ENCODE peak calls at places on chromosomes 6 and 20, in five cellular contexts. Y is naive thymus-derived CD4-positive, alpha-beta T cell; H is WTC11; V is Ammon's horn; I is M059J. N is an unnamed sample.

GRCh38 chr6:145735356-145736165 is at the start of gene EPM2A:
- DNase-seq in I (peak), Y (peak), H (peak), V (peak), N (peak)

GRCh38 chr20:38200646-38201045 is 35.6 kb upstream of the TGM2 start:
- DNase-seq in Y (no peak), V (no peak), I (no peak), H (no peak), N (no peak)

GRCh38 chr20:48760403-48760889 is 67.4 kb downstream of the PREX1 start:
- DNase-seq in V (peak), I (peak), H (no peak), Y (no peak), N (no peak)

GRCh38 chr6:150091466-150091865 is 22.5 kb upstream of the ULBP3 start:
- DNase-seq in H (no peak), I (peak), V (peak), Y (no peak), N (peak)

GRCh38 chr6:118198746-118199145 is 291.7 kb downstream of the SLC35F1 start:
- DNase-seq in V (no peak), Y (no peak), H (no peak), I (no peak), N (no peak)

GRCh38 chr20:16803965-16804792 is 56.0 kb downstream of the OTOR start:
- DNase-seq in I (peak), V (peak), H (peak), Y (no peak), N (peak)

GRCh38 chr20:10581823-10582222 is 92.0 kb downstream of the JAG1 start:
- DNase-seq in V (no peak), I (peak), Y (no peak), H (no peak), N (no peak)

GRCh38 chr6:5205035-5205469 is 55.7 kb downstream of the LYRM4 start:
- DNase-seq in Y (no peak), I (no peak), H (no peak), V (peak), N (peak)

GRCh38 chr6:170080828-170081368 is 210.0 kb downstream of the DLL1 start:
- DNase-seq in I (no peak), V (peak), Y (no peak), H (no peak), N (peak)

GRCh38 chr6:142518126-142518525 is 216.3 kb downstream of the ADGRG6 start:
- DNase-seq in H (no peak), I (no peak), Y (no peak), V (no peak), N (no peak)

GRCh38 chr6:169310983-169311382 is 57.3 kb upstream of the THBS2 start:
- DNase-seq in I (no peak), V (no peak), H (no peak), Y (no peak), N (no peak)

GRCh38 chr6:167685654-167686053 is 141.1 kb upstream of the AFDN start:
- DNase-seq in H (no peak), I (no peak), Y (no peak), V (no peak), N (no peak)

GRCh38 chr6:88899569-88900316 is 63.7 kb downstream of the RNGTT start:
- DNase-seq in H (no peak), Y (no peak), V (no peak), I (no peak), N (no peak)

GRCh38 chr20:48371211-48371610 is 456.6 kb downstream of the PREX1 start:
- DNase-seq in Y (no peak), I (no peak), H (no peak), V (no peak), N (no peak)

GRCh38 chr6:31580807-31581437 is 1.3 kb downstream of the LTB start:
- DNase-seq in Y (peak), H (peak), I (peak), V (peak), N (peak)

GRCh38 chr6:18323935-18324707 is 59.8 kb upstream of the DEK start:
- DNase-seq in Y (no peak), I (peak), V (peak), H (no peak), N (peak)

GRCh38 chr20:1569417-1569861 is 11.9 kb upstream of the SIRPD start:
- DNase-seq in I (peak), Y (no peak), H (no peak), V (peak), N (no peak)

GRCh38 chr6:46626228-46626909 is 26.2 kb downstream of the CYP39A1 start:
- DNase-seq in I (peak), Y (no peak), H (no peak), V (peak), N (peak)

GRCh38 chr20:62208061-62208804 is 11.8 kb downstream of the HRH3 start:
- DNase-seq in Y (no peak), I (no peak), H (no peak), V (peak), N (no peak)

GRCh38 chr20:37538003-37538402 is 10.3 kb upstream of the BLCAP start:
- DNase-seq in I (peak), V (no peak), H (no peak), Y (no peak), N (no peak)

GRCh38 chr6:1815827-1816452 is 206.2 kb downstream of the FOXC1 start:
- DNase-seq in H (peak), V (no peak), I (no peak), Y (no peak), N (no peak)

GRCh38 chr6:82270791-82271392 is 23.3 kb upstream of the IBTK start:
- DNase-seq in I (peak), V (peak), Y (no peak), H (no peak), N (peak)

GRCh38 chr6:85354761-85355618 is 94.9 kb upstream of the NT5E start:
- DNase-seq in V (peak), H (peak), Y (peak), I (peak), N (peak)

GRCh38 chr20:59084041-59084841 is 41.7 kb upstream of the PRELID3B start:
- DNase-seq in V (no peak), Y (no peak), H (no peak), I (no peak), N (no peak)

GRCh38 chr6:41545174-41545702 is 943 bp upstream of the FOXP4 start:
- DNase-seq in V (no peak), Y (no peak), I (no peak), H (no peak), N (no peak)

GRCh38 chr20:23646106-23646958 is 8.6 kb upstream of the CST3 start:
- DNase-seq in Y (no peak), H (no peak), V (no peak), I (peak), N (no peak)

GRCh38 chr20:20734475-20734948 is 22.1 kb upstream of the RALGAPA2 start:
- DNase-seq in H (no peak), V (peak), Y (no peak), I (no peak), N (no peak)

GRCh38 chr20:41436679-41437078 is 70.1 kb upstream of the EMILIN3 start:
- DNase-seq in V (no peak), H (no peak), Y (no peak), I (peak), N (no peak)

GRCh38 chr20:40080059-40080652 is 608.9 kb downstream of the MAFB start:
- DNase-seq in V (no peak), Y (no peak), I (no peak), H (peak), N (no peak)

GRCh38 chr6:133918208-133918930 is 29.5 kb downstream of the TCF21 start:
- DNase-seq in Y (no peak), H (no peak), V (no peak), I (peak), N (no peak)

GRCh38 chr6:4929319-4929718 is 74.5 kb downstream of the RPP40 start:
- DNase-seq in V (no peak), I (no peak), H (no peak), Y (no peak), N (no peak)

GRCh38 chr6:52368002-52368401 is 6.1 kb downstream of the PAQR8 start:
- DNase-seq in Y (no peak), V (no peak), H (no peak), I (no peak), N (no peak)

GRCh38 chr20:1186367-1186991 is 1.7 kb upstream of the TMEM74B start:
- DNase-seq in Y (no peak), V (no peak), H (no peak), I (no peak), N (no peak)